ENCODE peak calls at places on chromosomes 13 and 19, in four cellular contexts. L is cardiac muscle cell, J is neuronal stem cell, U is tibial nerve. N is an unnamed sample.

GRCh38 chr19:55684946-55685681 is 10.1 kb downstream of the EPN1 start:
- DNase-seq in J (no peak), U (no peak), L (no peak), N (no peak)

GRCh38 chr19:45515081-45515624 is 7.9 kb downstream of the VASP start:
- DNase-seq in L (no peak), U (peak; percentile 56), J (no peak), N (no peak)

GRCh38 chr19:35354898-35355297 is 3.4 kb upstream of the FFAR3 start:
- DNase-seq in U (no peak), L (no peak), J (no peak), N (no peak)

GRCh38 chr13:98181106-98181815 is 4.2 kb upstream of the RNF113B start:
- DNase-seq in U (no peak), L (no peak), J (no peak), N (no peak)

GRCh38 chr19:31979362-31979761 is 366.0 kb upstream of the ZNF507 start:
- DNase-seq in U (no peak), L (no peak), J (no peak), N (no peak)

GRCh38 chr13:53137777-53138176 is 109.2 kb downstream of the OLFM4 start:
- DNase-seq in J (no peak), L (no peak), U (peak; percentile 90), N (no peak)

GRCh38 chr19:28171983-28172382 is 1041.0 kb downstream of the UQCRFS1 start:
- DNase-seq in L (no peak), U (no peak), J (no peak), N (no peak)

GRCh38 chr13:80684525-80685017 is 343.6 kb upstream of the SPRY2 start:
- DNase-seq in U (no peak), L (no peak), J (peak; percentile 0), N (no peak)

GRCh38 chr19:29624489-29625210 is 18.6 kb downstream of the POP4 start:
- DNase-seq in U (no peak), L (no peak), J (no peak), N (no peak)

GRCh38 chr13:65808061-65808460 is 1422.1 kb downstream of the PCDH9 start:
- DNase-seq in U (no peak), J (no peak), L (no peak), N (no peak)

GRCh38 chr13:100363874-100364273 is 224.7 kb downstream of the GGACT start:
- DNase-seq in L (no peak), J (no peak), U (no peak), N (no peak)

GRCh38 chr13:72868229-72868628 is 86.3 kb downstream of the PIBF1 start:
- DNase-seq in J (no peak), L (no peak), U (no peak), N (no peak)

GRCh38 chr13:82654851-82655517 is 1227.3 kb downstream of the SLITRK1 start:
- DNase-seq in U (peak; percentile 70), J (no peak), L (no peak), N (no peak)

GRCh38 chr19:1882089-1882785 is 3.1 kb downstream of the ABHD17A start:
- DNase-seq in L (peak; percentile 43), U (no peak), J (no peak), N (peak; percentile 56)
- H3K4me3 ChIP-seq in L (no peak overlapping the region), U (peak overlapping the region; percentile 4), J (no peak overlapping the region), N (peak overlapping the region; percentile 36)

GRCh38 chr13:49927755-49928154 is 8.4 kb downstream of the SPRYD7 start:
- DNase-seq in L (no peak), U (no peak), J (no peak), N (peak; percentile 20)

GRCh38 chr13:49926019-49926418 is 10.1 kb downstream of the SPRYD7 start:
- DNase-seq in L (no peak), J (no peak), U (no peak), N (no peak)

DNA sequence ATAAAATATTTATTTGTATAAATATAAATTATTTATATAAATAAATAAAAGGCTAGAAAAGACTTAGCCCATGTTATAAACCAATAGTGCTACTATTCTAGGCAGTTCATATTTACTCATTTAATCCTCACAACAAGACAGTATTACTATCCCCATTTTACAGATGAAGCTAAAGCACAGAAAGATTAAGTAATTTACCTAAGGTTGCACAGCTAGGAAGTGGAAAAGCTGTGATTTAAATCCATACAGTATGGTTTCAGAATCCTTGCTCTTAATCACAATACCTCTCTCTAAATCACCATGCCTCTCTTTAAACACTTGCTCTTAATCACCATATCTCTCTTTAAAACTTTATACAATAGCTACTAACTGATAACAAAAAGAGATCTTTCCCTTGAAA is 13.8 kb downstream of the SPRYD7 start:
- DNase-seq in U (no peak), L (no peak), J (no peak), N (no peak)
- H3K4me3 ChIP-seq in U (no peak overlapping the region), L (no peak overlapping the region), J (no peak overlapping the region), N (no peak overlapping the region)

GRCh38 chr19:709196-709964 is 645 bp downstream of the PALM start:
- DNase-seq in L (peak; percentile 45), U (no peak), J (no peak), N (no peak)

GRCh38 chr19:704447-704741 is 4.3 kb upstream of the PALM start:
- DNase-seq in J (no peak), U (no peak), L (no peak), N (no peak)

GRCh38 chr19:708154-709141 is at the start of gene PALM:
- DNase-seq in J (peak; percentile 56), U (no peak), L (peak; percentile 81), N (no peak)

GRCh38 chr19:703329-703650 is 5.4 kb upstream of the PALM start:
- DNase-seq in L (no peak), J (no peak), U (no peak), N (no peak)

DNA sequence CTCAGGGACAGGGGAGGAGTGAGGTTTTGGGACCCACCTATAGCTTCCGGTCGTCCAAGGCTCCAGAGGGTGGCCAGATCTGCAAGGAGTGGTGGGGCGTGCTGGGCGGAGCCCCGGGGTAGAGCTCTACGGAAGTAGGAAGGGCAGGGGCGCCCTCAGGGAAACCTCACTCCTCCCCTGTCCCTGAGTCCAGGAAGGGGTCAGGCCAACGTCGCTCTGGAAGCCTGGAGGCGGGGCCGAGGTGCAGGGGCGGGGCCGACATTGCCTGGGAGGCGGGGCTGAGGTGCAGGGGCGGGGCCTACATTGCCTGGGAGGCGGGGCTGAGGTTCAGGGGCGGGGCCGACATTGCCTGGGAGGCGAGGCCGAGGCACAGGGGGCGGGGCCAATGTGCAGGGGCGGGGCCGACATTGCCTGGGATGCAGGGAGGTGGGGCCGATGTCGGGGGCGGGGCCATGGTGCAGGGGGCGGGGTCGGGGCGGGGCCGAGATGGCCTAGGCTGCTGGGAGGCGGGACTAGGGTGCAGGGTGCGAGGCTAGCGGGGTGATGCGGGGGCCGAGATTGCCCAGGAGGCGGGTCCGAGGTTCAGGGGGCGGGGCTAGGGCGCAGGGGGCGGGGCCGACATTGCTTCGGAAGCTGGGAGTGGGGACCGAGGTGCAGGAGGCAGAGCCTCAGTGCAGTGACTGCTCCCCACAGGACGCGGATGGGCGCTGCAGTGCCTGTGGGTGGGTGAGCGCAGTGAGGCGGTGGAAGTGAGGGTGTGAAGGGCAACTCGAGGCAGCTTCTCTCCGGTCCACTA is 4.9 kb upstream of the PALM start:
- DNase-seq in U (peak; percentile 76), L (peak; percentile 73), J (peak; percentile 69), N (peak; percentile 53)
- H3K4me3 ChIP-seq in U (no peak overlapping the region), L (no peak overlapping the region), J (peak overlapping the region; percentile 66), N (no peak overlapping the region)

GRCh38 chr13:110915057-110915873 is at the start of gene ANKRD10:
- DNase-seq in L (peak; percentile 100), J (peak; percentile 100), U (peak; percentile 97), N (peak; percentile 89)

GRCh38 chr13:110914293-110915056 is 394 bp downstream of the ANKRD10 start:
- DNase-seq in J (peak; percentile 74), L (peak; percentile 89), U (peak; percentile 64), N (peak; percentile 76)

GRCh38 chr13:110912651-110913051 is 2.2 kb downstream of the ANKRD10 start:
- DNase-seq in L (peak; percentile 39), U (no peak), J (no peak), N (no peak)

GRCh38 chr13:110913322-110913721 is 1.5 kb downstream of the ANKRD10 start:
- DNase-seq in J (no peak), L (peak; percentile 18), U (no peak), N (peak; percentile 60)

DNA sequence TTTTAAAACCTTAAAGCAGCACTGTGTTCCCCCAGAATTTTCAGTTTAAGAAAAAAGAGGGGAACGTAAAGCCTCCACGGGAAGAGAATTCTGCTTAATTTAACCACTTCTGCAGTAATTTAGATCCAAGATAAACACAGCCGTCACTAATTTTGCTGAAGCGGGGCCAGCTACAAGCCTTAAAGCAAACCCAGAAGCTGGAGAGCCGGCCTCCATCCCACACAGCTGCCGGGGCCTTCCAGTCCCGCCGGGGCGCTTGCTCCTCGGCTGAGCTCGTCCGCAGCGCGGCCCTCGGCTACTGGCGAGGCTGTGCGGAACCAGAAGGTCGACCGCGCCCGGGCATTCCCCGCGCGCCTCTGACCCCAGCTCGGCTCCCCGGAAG is 967 bp downstream of the ANKRD10 start:
- DNase-seq in U (no peak), J (no peak), L (no peak), N (peak; percentile 8)
- H3K4me3 ChIP-seq in U (peak overlapping the region; percentile 83), J (peak overlapping the region; percentile 100), L (peak overlapping the region; percentile 79), N (peak overlapping the region; percentile 70)

GRCh38 chr19:52670046-52670445 is 31.9 kb upstream of the ZNF83 start:
- DNase-seq in U (no peak), J (no peak), L (no peak), N (no peak)
- H3K4me3 ChIP-seq in U (no peak overlapping the region), J (no peak overlapping the region), L (no peak overlapping the region), N (no peak overlapping the region)

GRCh38 chr19:3367572-3368440 is 1.4 kb downstream of the NFIC start:
- DNase-seq in U (no peak), L (no peak), J (no peak), N (no peak)
- H3K4me3 ChIP-seq in U (peak overlapping the region; percentile 99), L (peak overlapping the region; percentile 79), J (peak overlapping the region; percentile 28), N (no peak overlapping the region)

DNA sequence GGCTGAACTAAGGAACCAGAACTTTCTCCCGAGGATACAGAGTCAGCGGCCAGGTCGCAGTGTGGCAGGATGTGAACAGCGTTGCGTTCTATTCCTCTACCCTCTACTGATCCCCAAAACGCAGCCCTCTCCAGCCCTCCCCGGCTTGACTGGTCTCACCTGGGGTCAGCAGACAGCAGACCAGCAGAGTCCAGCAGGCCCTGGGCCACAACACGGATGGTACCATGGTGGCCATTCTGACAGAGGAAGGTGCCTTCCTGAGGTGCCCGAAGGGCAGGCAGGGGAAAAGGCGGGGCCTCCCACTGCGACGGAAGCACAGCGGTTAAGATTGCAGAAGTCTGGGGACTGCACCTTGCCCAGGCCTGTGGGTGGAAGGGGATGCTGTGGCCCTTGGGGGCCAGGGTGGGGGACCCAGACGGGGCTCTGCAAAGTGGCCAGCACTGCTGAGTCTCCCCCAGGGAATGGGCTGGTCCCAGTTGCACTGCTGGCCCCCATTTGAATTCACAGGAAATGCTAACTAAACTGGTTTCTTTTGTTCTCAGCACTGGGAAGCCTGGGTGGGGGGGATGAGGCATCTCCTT is at the start of gene ICAM3:
- DNase-seq in U (no peak), J (no peak), L (no peak), N (peak; percentile 64)
- H3K4me3 ChIP-seq in U (no peak within 1 kb of the TSS), J (no peak within 1 kb of the TSS), L (no peak within 1 kb of the TSS), N (peak within 1 kb of the TSS; percentile 81)

N was measured in Jurkat, Clone E6-1.